ENCODE peak calls at places on chromosomes 16 and 17, in eight cellular contexts. One of them, this sample, is unnamed. For H3K4me1, the result is how much of the 10 kb centered on the place peaks cover.

GRCh38 chr16:24609740-24610420 is 70.5 kb downstream of the RBBP6 start:
- DNase-seq in HepG2: peak
- DNase-seq in endothelial cell of umbilical vein: peak
- DNase-seq in PC-9: peak
- DNase-seq in neural progenitor cell: peak
- DNase-seq in GM23338: peak
- DNase-seq in mammary epithelial cell: peak
- DNase-seq in A673: peak
- DNase-seq in this sample: no peak

GRCh38 chr16:4654387-4654901 is 29.8 kb downstream of the MGRN1 start:
- DNase-seq in HepG2: no peak
- DNase-seq in endothelial cell of umbilical vein: no peak
- DNase-seq in PC-9: no peak
- DNase-seq in neural progenitor cell: no peak
- DNase-seq in GM23338: no peak
- DNase-seq in mammary epithelial cell: no peak
- DNase-seq in A673: no peak
- DNase-seq in this sample: no peak

GRCh38 chr16:57638381-57638780 is 10.0 kb downstream of the ADGRG1 start:
- DNase-seq in HepG2: no peak
- DNase-seq in endothelial cell of umbilical vein: no peak
- DNase-seq in PC-9: no peak
- DNase-seq in neural progenitor cell: no peak
- DNase-seq in GM23338: no peak
- DNase-seq in mammary epithelial cell: no peak
- DNase-seq in A673: no peak
- DNase-seq in this sample: no peak

GRCh38 chr17:73786286-73786743 is 142.1 kb upstream of the SDK2 start:
- DNase-seq in HepG2: no peak
- DNase-seq in endothelial cell of umbilical vein: no peak
- DNase-seq in PC-9: no peak
- DNase-seq in neural progenitor cell: peak
- DNase-seq in GM23338: peak
- DNase-seq in mammary epithelial cell: no peak
- DNase-seq in A673: no peak
- DNase-seq in this sample: no peak

GRCh38 chr16:29804455-29805231 is 1.7 kb upstream of the MAZ start:
- DNase-seq in HepG2: no peak
- DNase-seq in endothelial cell of umbilical vein: peak
- DNase-seq in PC-9: peak
- DNase-seq in neural progenitor cell: peak
- DNase-seq in GM23338: peak
- DNase-seq in mammary epithelial cell: no peak
- DNase-seq in A673: peak
- DNase-seq in this sample: no peak

GRCh38 chr16:84161011-84161410 is 15.9 kb downstream of the DNAAF1 start:
- DNase-seq in HepG2: no peak
- DNase-seq in endothelial cell of umbilical vein: no peak
- DNase-seq in PC-9: no peak
- DNase-seq in neural progenitor cell: no peak
- DNase-seq in GM23338: no peak
- DNase-seq in mammary epithelial cell: no peak
- DNase-seq in A673: no peak
- DNase-seq in this sample: no peak

GRCh38 chr16:49592507-49593422 is 219.2 kb downstream of the C16orf78 start:
- DNase-seq in HepG2: peak
- DNase-seq in endothelial cell of umbilical vein: peak
- DNase-seq in PC-9: no peak
- DNase-seq in neural progenitor cell: peak
- DNase-seq in GM23338: peak
- DNase-seq in mammary epithelial cell: no peak
- DNase-seq in A673: peak
- DNase-seq in this sample: peak

GRCh38 chr17:63926164-63926563 is 6.0 kb downstream of the CD79B start:
- DNase-seq in HepG2: no peak
- DNase-seq in endothelial cell of umbilical vein: no peak
- DNase-seq in PC-9: no peak
- DNase-seq in neural progenitor cell: no peak
- DNase-seq in GM23338: no peak
- DNase-seq in mammary epithelial cell: no peak
- DNase-seq in A673: no peak
- DNase-seq in this sample: no peak

DNA sequence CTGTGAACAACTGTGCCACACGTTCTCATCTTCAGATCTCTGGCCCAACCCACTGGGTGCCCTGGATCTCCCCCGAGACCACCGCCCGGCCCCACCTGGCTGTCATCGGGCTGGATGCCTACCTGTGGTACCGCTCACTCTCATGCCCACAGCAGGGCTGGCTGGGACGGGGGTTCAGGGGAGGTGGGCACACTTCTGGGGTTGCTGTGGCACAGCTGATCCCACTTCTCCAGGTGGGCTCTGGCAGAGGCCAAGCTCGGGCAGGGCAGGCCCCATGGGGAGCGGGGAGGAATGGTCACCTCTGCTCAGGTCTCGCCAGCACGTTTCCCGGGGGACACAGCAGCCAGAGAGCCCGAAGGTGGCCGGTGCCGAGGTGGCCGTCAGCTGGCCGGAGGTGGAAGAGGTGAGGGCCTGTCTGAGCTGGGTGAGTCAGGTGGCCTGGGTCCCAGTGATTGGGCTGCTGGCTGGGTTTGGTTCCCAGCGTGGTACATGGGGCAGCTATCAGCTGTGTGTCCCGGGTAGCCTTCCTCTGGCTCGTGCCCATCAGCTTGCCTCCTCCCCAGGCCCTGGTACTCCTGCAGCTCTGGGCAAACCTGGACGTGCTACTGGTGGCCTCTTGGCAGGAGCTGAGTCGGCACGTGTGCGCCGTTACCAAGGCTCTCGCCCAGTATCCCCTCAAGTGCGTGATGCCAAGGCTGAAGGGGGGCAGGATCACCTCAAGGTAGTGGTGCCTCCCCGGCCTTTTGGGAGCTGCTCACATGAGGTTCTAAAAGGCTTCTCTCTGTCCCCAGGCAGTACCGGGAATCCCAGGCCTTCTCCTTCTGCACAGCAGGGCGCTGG is 2.3 kb upstream of the MRPS34 start:
- DNase-seq in HepG2: no peak
- DNase-seq in endothelial cell of umbilical vein: no peak
- DNase-seq in PC-9: no peak
- DNase-seq in neural progenitor cell: no peak
- DNase-seq in GM23338: no peak
- DNase-seq in mammary epithelial cell: no peak
- DNase-seq in A673: no peak
- DNase-seq in this sample: no peak
- H3K4me1 ChIP-seq in HepG2: under half
- H3K4me1 ChIP-seq in endothelial cell of umbilical vein: under half
- H3K4me1 ChIP-seq in PC-9: under half
- H3K4me1 ChIP-seq in neural progenitor cell: under half
- H3K4me1 ChIP-seq in GM23338: under half
- H3K4me1 ChIP-seq in mammary epithelial cell: under half
- H3K4me1 ChIP-seq in A673: under half
- H3K4me1 ChIP-seq in this sample: under half

GRCh38 chr16:167117-167462 is 1.3 kb downstream of the HBM start:
- DNase-seq in HepG2: no peak
- DNase-seq in endothelial cell of umbilical vein: no peak
- DNase-seq in PC-9: no peak
- DNase-seq in neural progenitor cell: no peak
- DNase-seq in GM23338: no peak
- DNase-seq in mammary epithelial cell: no peak
- DNase-seq in A673: no peak
- DNase-seq in this sample: no peak

GRCh38 chr16:168424-168823 is 2.6 kb downstream of the HBM start:
- DNase-seq in HepG2: no peak
- DNase-seq in endothelial cell of umbilical vein: no peak
- DNase-seq in PC-9: no peak
- DNase-seq in neural progenitor cell: no peak
- DNase-seq in GM23338: no peak
- DNase-seq in mammary epithelial cell: no peak
- DNase-seq in A673: peak
- DNase-seq in this sample: no peak

GRCh38 chr16:165218-165538 is 600 bp upstream of the HBM start:
- DNase-seq in HepG2: no peak
- DNase-seq in endothelial cell of umbilical vein: no peak
- DNase-seq in PC-9: no peak
- DNase-seq in neural progenitor cell: peak
- DNase-seq in GM23338: peak
- DNase-seq in mammary epithelial cell: no peak
- DNase-seq in A673: no peak
- DNase-seq in this sample: no peak

GRCh38 chr16:166375-167116 is 768 bp downstream of the HBM start:
- DNase-seq in HepG2: no peak
- DNase-seq in endothelial cell of umbilical vein: no peak
- DNase-seq in PC-9: no peak
- DNase-seq in neural progenitor cell: peak
- DNase-seq in GM23338: peak
- DNase-seq in mammary epithelial cell: no peak
- DNase-seq in A673: no peak
- DNase-seq in this sample: no peak

GRCh38 chr16:165539-166374 is at the start of gene HBM:
- DNase-seq in HepG2: no peak
- DNase-seq in endothelial cell of umbilical vein: no peak
- DNase-seq in PC-9: no peak
- DNase-seq in neural progenitor cell: peak
- DNase-seq in GM23338: peak
- DNase-seq in mammary epithelial cell: no peak
- DNase-seq in A673: no peak
- DNase-seq in this sample: no peak
- TF ChIP-seq EZH2 in HepG2: peak
- TF ChIP-seq EZH2 in endothelial cell of umbilical vein: peak
- TF ChIP-seq EZH2 in PC-9: no peak
- TF ChIP-seq EZH2 in neural progenitor cell: peak
- TF ChIP-seq EZH2 in GM23338: peak
- TF ChIP-seq EZH2 in mammary epithelial cell: peak
- TF ChIP-seq EZH2 in A673: peak
- TF ChIP-seq EZH2 in this sample: no peak

DNA sequence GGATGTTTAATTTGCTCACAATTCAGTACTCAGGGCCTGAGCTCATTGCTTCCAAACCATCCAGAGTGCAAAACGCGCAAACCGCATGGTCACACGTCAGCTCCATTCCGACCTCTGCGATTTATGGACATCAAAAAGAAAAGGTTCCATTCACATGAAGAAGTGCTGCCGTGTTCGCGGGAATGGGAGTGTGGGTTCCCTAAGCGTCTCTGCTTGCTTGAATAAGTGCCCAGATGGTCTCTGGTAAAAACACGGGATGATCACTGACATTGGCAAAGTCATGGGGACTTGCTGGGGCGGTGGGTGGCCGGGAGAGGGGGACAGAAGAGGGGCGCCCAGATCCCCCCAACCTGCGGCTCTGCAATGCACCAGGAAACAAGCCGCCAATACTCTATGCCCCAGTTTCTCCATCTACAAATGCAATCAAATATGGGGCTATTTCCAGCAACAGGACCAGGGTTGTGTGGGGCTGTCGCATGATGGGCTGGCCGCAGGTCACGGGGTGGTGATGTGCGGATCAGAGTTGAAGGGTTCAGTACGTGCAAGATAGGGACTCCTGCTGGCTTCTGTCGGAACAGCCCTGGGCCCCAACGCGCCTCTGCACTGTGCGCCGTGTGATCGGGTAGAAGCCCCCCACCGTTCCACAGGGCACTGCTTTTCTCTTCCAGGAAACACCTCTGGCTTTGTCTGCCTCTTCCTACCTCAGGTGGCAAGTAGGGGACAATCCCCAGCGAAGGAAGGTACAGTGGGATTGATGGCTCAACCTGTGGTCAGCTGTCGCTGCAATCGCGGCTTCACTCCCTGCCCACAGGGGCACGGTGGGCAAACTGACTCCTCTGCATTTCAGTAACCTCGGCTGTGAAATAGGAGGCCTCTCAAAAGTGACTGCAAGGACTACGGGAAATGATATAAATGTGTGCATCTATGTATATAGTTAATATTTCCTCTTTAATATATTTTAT is 11.2 kb downstream of the FOXF1 start:
- DNase-seq in HepG2: no peak
- DNase-seq in endothelial cell of umbilical vein: no peak
- DNase-seq in PC-9: no peak
- DNase-seq in neural progenitor cell: no peak
- DNase-seq in GM23338: no peak
- DNase-seq in mammary epithelial cell: no peak
- DNase-seq in A673: no peak
- DNase-seq in this sample: no peak
- H3K4me1 ChIP-seq in HepG2: under half
- H3K4me1 ChIP-seq in endothelial cell of umbilical vein: under half
- H3K4me1 ChIP-seq in PC-9: under half
- H3K4me1 ChIP-seq in neural progenitor cell: under half
- H3K4me1 ChIP-seq in GM23338: under half
- H3K4me1 ChIP-seq in mammary epithelial cell: under half
- H3K4me1 ChIP-seq in A673: under half
- H3K4me1 ChIP-seq in this sample: under half

GRCh38 chr17:58330544-58330996 is 2.0 kb upstream of the TSPOAP1 start:
- DNase-seq in HepG2: no peak
- DNase-seq in endothelial cell of umbilical vein: no peak
- DNase-seq in PC-9: no peak
- DNase-seq in neural progenitor cell: no peak
- DNase-seq in GM23338: no peak
- DNase-seq in mammary epithelial cell: no peak
- DNase-seq in A673: no peak
- DNase-seq in this sample: no peak

GRCh38 chr17:58329808-58330543 is 1.4 kb upstream of the TSPOAP1 start:
- DNase-seq in HepG2: no peak
- DNase-seq in endothelial cell of umbilical vein: no peak
- DNase-seq in PC-9: no peak
- DNase-seq in neural progenitor cell: no peak
- DNase-seq in GM23338: no peak
- DNase-seq in mammary epithelial cell: no peak
- DNase-seq in A673: no peak
- DNase-seq in this sample: no peak

GRCh38 chr17:58327363-58328194 is 1.0 kb downstream of the TSPOAP1 start:
- DNase-seq in HepG2: no peak
- DNase-seq in endothelial cell of umbilical vein: no peak
- DNase-seq in PC-9: no peak
- DNase-seq in neural progenitor cell: no peak
- DNase-seq in GM23338: no peak
- DNase-seq in mammary epithelial cell: no peak
- DNase-seq in A673: no peak
- DNase-seq in this sample: no peak

GRCh38 chr17:58328195-58329034 is at the start of gene TSPOAP1:
- DNase-seq in HepG2: no peak
- DNase-seq in endothelial cell of umbilical vein: no peak
- DNase-seq in PC-9: no peak
- DNase-seq in neural progenitor cell: peak
- DNase-seq in GM23338: peak
- DNase-seq in mammary epithelial cell: no peak
- DNase-seq in A673: no peak
- DNase-seq in this sample: no peak

DNA sequence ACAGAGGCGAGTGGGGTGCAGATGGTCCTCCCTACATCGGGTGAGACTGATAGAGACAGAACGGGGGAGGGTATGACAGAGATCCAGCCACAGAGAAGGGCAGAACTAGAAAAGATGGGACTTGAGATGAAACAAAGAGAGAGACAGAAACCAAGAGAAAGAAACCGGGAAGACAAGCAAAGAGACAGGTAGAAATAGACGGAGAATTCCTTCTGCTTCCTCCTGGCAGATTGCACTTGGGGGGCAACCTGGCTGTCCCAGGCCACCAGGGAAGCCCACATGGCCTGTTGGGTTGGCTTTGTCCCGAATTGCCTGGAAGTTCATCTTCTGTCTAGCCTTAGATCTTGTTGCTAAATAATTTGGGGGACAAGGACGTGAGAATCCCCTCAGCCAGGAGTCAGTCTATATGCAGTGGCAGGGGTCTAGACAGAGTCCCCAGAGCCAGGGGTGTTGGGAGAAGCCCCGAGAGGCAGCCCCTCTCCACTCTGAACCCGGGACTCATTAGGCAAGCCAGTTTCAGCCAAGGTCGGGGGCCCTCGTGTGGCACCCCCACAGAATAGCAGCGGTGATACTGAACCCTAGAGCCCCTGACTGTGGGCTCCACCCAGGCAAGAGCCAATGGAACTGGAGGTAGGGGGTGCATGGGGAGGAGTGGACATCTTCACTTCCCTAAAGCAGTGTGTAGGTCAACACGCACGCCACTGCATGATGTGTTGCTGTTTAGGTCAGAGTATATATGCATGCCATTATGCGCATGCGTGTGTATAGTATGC is 626 bp upstream of the TSPOAP1 start:
- DNase-seq in HepG2: peak
- DNase-seq in endothelial cell of umbilical vein: no peak
- DNase-seq in PC-9: no peak
- DNase-seq in neural progenitor cell: peak
- DNase-seq in GM23338: peak
- DNase-seq in mammary epithelial cell: no peak
- DNase-seq in A673: peak
- DNase-seq in this sample: no peak
- TF ChIP-seq EZH2 in HepG2: no peak
- TF ChIP-seq EZH2 in endothelial cell of umbilical vein: no peak
- TF ChIP-seq EZH2 in PC-9: peak
- TF ChIP-seq EZH2 in neural progenitor cell: no peak
- TF ChIP-seq EZH2 in GM23338: no peak
- TF ChIP-seq EZH2 in mammary epithelial cell: no peak
- TF ChIP-seq EZH2 in A673: no peak
- TF ChIP-seq EZH2 in this sample: no peak

This sample was measured in HCT116.